ENCODE peak calls at places on chromosomes 12 and 14, in six cellular contexts. V, R, T, B, E and M are unnamed samples.

GRCh38 chr14:36217732-36218131 is 41.2 kb upstream of the PTCSC3 start:
- DNase-seq in T (no peak), V (no peak), B (peak; percentile 58), R (no peak), E (no peak), M (no peak)

GRCh38 chr14:101400815-101401214 is 160.5 kb upstream of the DIO3 start:
- DNase-seq in R (no peak), E (no peak), B (no peak), T (no peak), V (peak; percentile 1), M (no peak)

GRCh38 chr12:55965941-55966407 is at the start of gene PMEL:
- DNase-seq in T (no peak), B (no peak), R (no peak), V (no peak), E (no peak), M (no peak)

GRCh38 chr14:76812093-76812421 is 625 bp downstream of the ANGEL1 start:
- DNase-seq in V (no peak), B (peak; percentile 16), R (no peak), T (no peak), E (no peak), M (no peak)

GRCh38 chr14:44204061-44204815 is 302.8 kb downstream of the FSCB start:
- DNase-seq in R (no peak), B (no peak), T (no peak), V (peak; percentile 40), E (no peak), M (no peak)

GRCh38 chr14:89625208-89625987 is 208.4 kb upstream of the FOXN3 start:
- DNase-seq in V (peak; percentile 22), R (no peak), B (no peak), T (no peak), E (peak; percentile 46), M (peak; percentile 57)

GRCh38 chr14:24075485-24076301 is 4.3 kb downstream of the CPNE6 start:
- DNase-seq in B (no peak), V (no peak), T (no peak), E (no peak), R (no peak), M (no peak)

GRCh38 chr12:105357162-105357691 is 26.7 kb downstream of the C12orf75 start:
- DNase-seq in R (no peak), V (peak; percentile 62), B (no peak), E (no peak), T (no peak), M (no peak)

GRCh38 chr12:106760184-106760531 is 14.3 kb upstream of the RIC8B start:
- DNase-seq in R (no peak), T (no peak), E (no peak), B (no peak), V (no peak), M (no peak)

GRCh38 chr12:79858518-79858917 is 76.4 kb downstream of the PPP1R12A start:
- DNase-seq in B (no peak), R (no peak), E (no peak), V (peak; percentile 37), T (no peak), M (no peak)

GRCh38 chr14:85934123-85934885 is 404.4 kb downstream of the FLRT2 start:
- DNase-seq in R (no peak), E (no peak), V (peak; percentile 4), B (no peak), T (no peak), M (no peak)

GRCh38 chr14:79515158-79515557 is 696.1 kb downstream of the DIO2 start:
- DNase-seq in T (no peak), R (no peak), V (no peak), E (no peak), B (no peak), M (no peak)

GRCh38 chr14:90675399-90675798 is 140.8 kb downstream of the TTC7B start:
- DNase-seq in E (no peak), V (peak; percentile 85), B (no peak), T (peak; percentile 90), R (no peak), M (peak; percentile 37)

GRCh38 chr12:5548152-5548933 is 116.4 kb downstream of the NTF3 start:
- DNase-seq in R (no peak), E (no peak), T (no peak), B (no peak), V (no peak), M (no peak)

GRCh38 chr12:60399064-60399463 is 803.2 kb downstream of the SLC16A7 start:
- DNase-seq in E (no peak), V (no peak), R (no peak), B (no peak), T (no peak), M (no peak)

GRCh38 chr14:91338369-91338768 is 79.3 kb downstream of the CCDC88C start:
- DNase-seq in E (no peak), T (no peak), R (no peak), B (no peak), V (no peak), M (no peak)

GRCh38 chr14:31781578-31781977 is 220.4 kb downstream of the NUBPL start:
- DNase-seq in R (no peak), T (no peak), V (no peak), E (no peak), B (peak; percentile 5), M (no peak)

GRCh38 chr12:51323966-51324895 is at the start of gene BIN2:
- DNase-seq in R (no peak), B (no peak), E (peak; percentile 65), V (no peak), T (peak; percentile 68), M (peak; percentile 87)

GRCh38 chr14:100290607-100291304 is 15.5 kb downstream of the SLC25A29 start:
- DNase-seq in T (no peak), R (no peak), E (no peak), V (no peak), B (no peak), M (no peak)

GRCh38 chr14:103056322-103057027 is 874 bp downstream of the CDC42BPB start:
- DNase-seq in R (peak; percentile 87), T (peak; percentile 77), E (peak; percentile 82), V (peak; percentile 54), B (peak; percentile 34), M (peak; percentile 87)

GRCh38 chr14:47660158-47660557 is 15.2 kb downstream of the MDGA2 start:
- DNase-seq in T (no peak), B (no peak), E (no peak), V (no peak), R (no peak), M (no peak)

GRCh38 chr12:44972746-44973421 is 78.0 kb downstream of the DBX2 start:
- DNase-seq in E (no peak), T (no peak), R (no peak), V (peak; percentile 14), B (peak; percentile 9), M (no peak)
- TF ChIP-seq CTCF in E (peak; percentile 24), T (no peak), R (peak; percentile 48), V (peak; percentile 64), B (peak; percentile 50), M (peak; percentile 31)

GRCh38 chr14:75800792-75801191 is 139.7 kb downstream of the TTLL5 start:
- DNase-seq in E (no peak), T (no peak), R (no peak), B (no peak), V (no peak), M (no peak)
- TF ChIP-seq CTCF in E (no peak), T (no peak), R (peak; percentile 42), B (no peak), V (no peak), M (no peak)

GRCh38 chr12:7059780-7060179 is 738 bp upstream of the C1S start:
- DNase-seq in E (no peak), R (no peak), T (no peak), B (no peak), V (no peak), M (no peak)

GRCh38 chr12:7058850-7059249 is 1.7 kb upstream of the C1S start:
- DNase-seq in T (no peak), R (no peak), V (no peak), B (no peak), E (no peak), M (no peak)

GRCh38 chr12:7061138-7061537 is 620 bp downstream of the C1S start:
- DNase-seq in R (no peak), T (no peak), V (peak; percentile 22), B (no peak), E (no peak), M (no peak)

GRCh38 chr12:7060353-7060954 is at the start of gene C1S:
- DNase-seq in R (no peak), V (peak; percentile 100), T (peak; percentile 94), E (peak; percentile 60), B (peak; percentile 89), M (peak; percentile 73)

GRCh38 chr12:7061596-7061995 is 1.1 kb downstream of the C1S start:
- DNase-seq in E (no peak), T (no peak), V (no peak), B (no peak), R (no peak), M (no peak)
- TF ChIP-seq CTCF in E (no peak), T (no peak), V (no peak), B (no peak), R (no peak), M (no peak)

GRCh38 chr12:103745962-103746361 is 95.1 kb downstream of the NT5DC3 start:
- DNase-seq in R (no peak), E (no peak), V (no peak), B (no peak), T (no peak), M (no peak)
- TF ChIP-seq CTCF in R (no peak), E (no peak), V (no peak), B (no peak), T (no peak), M (no peak)

DNA sequence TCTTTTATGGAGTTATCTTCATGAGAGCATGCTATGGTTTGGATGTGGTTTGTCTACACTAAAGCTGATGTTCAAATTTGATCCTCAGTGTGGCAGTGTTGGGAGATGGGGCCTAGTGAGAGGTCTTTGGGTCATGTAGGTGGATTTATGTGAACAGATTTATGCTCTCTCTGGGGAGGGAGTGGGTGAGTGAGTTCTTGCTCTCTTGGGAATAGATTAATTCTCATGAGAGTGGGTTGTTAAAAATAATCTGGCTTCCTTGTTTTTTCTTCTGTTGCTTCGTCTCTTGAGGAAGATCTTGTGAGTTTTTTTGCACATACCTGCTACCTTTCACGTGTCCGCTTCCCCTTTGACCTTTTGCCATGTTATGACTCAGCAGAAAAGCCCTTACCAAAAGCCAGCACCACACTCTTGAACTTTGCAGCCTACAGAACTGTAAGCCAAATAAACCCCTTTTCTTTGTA is 20.5 kb downstream of the DERA start:
- DNase-seq in V (no peak), E (no peak), R (no peak), T (no peak), B (no peak), M (no peak)
- TF ChIP-seq CTCF in V (no peak), E (no peak), R (no peak), T (no peak), B (peak; percentile 7), M (no peak)